ENCODE peak calls at places on chromosomes 11 and 22, in seven cellular contexts. K is stomach, Z is left ventricle myocardium inferior, D is astrocyte, H is body of pancreas, C is right lobe of liver, A is cardiac muscle cell. W is an unnamed sample. For H3K4me1, the result is how much of the 10 kb centered on the place peaks cover.

GRCh38 chr11:94882931-94883330 is 90.4 kb downstream of the CWC15 start:
- DNase-seq in Z (no peak), C (no peak), A (no peak), H (no peak), K (no peak), D (no peak), W (no peak)

GRCh38 chr11:130582176-130582575 is 133.7 kb downstream of the ADAMTS15 start:
- DNase-seq in H (no peak), K (no peak), D (no peak), A (no peak), C (no peak), Z (no peak), W (no peak)

GRCh38 chr11:103537904-103538502 is 428.8 kb downstream of the DYNC2H1 start:
- DNase-seq in A (no peak), D (no peak), K (no peak), C (no peak), H (no peak), Z (no peak), W (no peak)

GRCh38 chr11:502288-503178 is 4.5 kb downstream of the RNH1 start:
- DNase-seq in Z (no peak), K (no peak), A (no peak), H (no peak), C (no peak), D (no peak), W (peak)

GRCh38 chr11:14623036-14623435 is 20.6 kb upstream of the PDE3B start:
- DNase-seq in C (no peak), Z (no peak), K (no peak), A (no peak), D (no peak), H (no peak), W (no peak)

GRCh38 chr11:118699508-118700220 is 20.2 kb upstream of the TREH start:
- DNase-seq in Z (no peak), H (no peak), D (no peak), K (no peak), A (no peak), C (no peak), W (peak)

GRCh38 chr11:7585816-7586215 is 72.0 kb downstream of the PPFIBP2 start:
- DNase-seq in H (no peak), C (no peak), K (no peak), A (no peak), Z (no peak), D (no peak), W (no peak)

GRCh38 chr11:67666676-67667489 is 7.5 kb downstream of the ALDH3B2 start:
- DNase-seq in Z (no peak), D (no peak), H (no peak), C (no peak), A (no peak), K (no peak), W (no peak)

GRCh38 chr11:112374486-112375140 is 114.0 kb upstream of the PLET1 start:
- DNase-seq in C (no peak), D (no peak), Z (no peak), A (peak), H (no peak), K (no peak), W (no peak)

GRCh38 chr11:63489879-63490278 is 1.1 kb downstream of the PLAAT5 start:
- DNase-seq in D (peak), Z (no peak), C (no peak), K (no peak), A (no peak), H (peak), W (no peak)

GRCh38 chr11:42161886-42162285 is 702.4 kb upstream of the LRRC4C start:
- DNase-seq in A (no peak), C (no peak), K (no peak), D (peak), H (no peak), Z (no peak), W (no peak)

GRCh38 chr11:116167706-116168458 is 604.9 kb downstream of the BUD13 start:
- DNase-seq in K (no peak), C (peak), Z (no peak), H (no peak), A (no peak), D (no peak), W (no peak)

GRCh38 chr22:44461083-44461375 is 37.0 kb downstream of the RTL6 start:
- DNase-seq in K (peak), A (no peak), D (no peak), Z (no peak), H (no peak), C (no peak), W (no peak)

GRCh38 chr11:19777342-19778102 is 64.9 kb downstream of the NAV2 start:
- DNase-seq in H (peak), K (no peak), D (peak), A (peak), Z (no peak), C (no peak), W (peak)

GRCh38 chr22:17830041-17830961 is 56.0 kb upstream of the BID start:
- DNase-seq in D (peak), K (peak), A (peak), C (peak), H (peak), Z (peak), W (peak)

GRCh38 chr11:27618591-27618990 is 81.7 kb downstream of the BDNF start:
- DNase-seq in K (no peak), H (no peak), Z (no peak), D (no peak), C (no peak), A (no peak), W (no peak)

GRCh38 chr22:39631857-39632256 is 61.3 kb downstream of the CACNA1I start:
- DNase-seq in C (no peak), K (no peak), A (no peak), Z (no peak), D (no peak), H (no peak), W (no peak)

GRCh38 chr11:128633384-128633965 is 46.1 kb upstream of the ETS1 start:
- DNase-seq in C (no peak), D (no peak), A (no peak), Z (no peak), K (no peak), H (no peak), W (no peak)

GRCh38 chr11:123413636-123414035 is 16.4 kb upstream of the GRAMD1B start:
- DNase-seq in H (no peak), A (no peak), D (no peak), Z (no peak), C (no peak), K (no peak), W (no peak)

GRCh38 chr22:25765016-25765367 is 23.0 kb downstream of the MYO18B start:
- DNase-seq in H (no peak), K (no peak), D (no peak), Z (no peak), C (no peak), A (no peak), W (no peak)

GRCh38 chr11:134657631-134658030 is 245.6 kb upstream of the B3GAT1 start:
- DNase-seq in K (peak), A (no peak), H (no peak), C (no peak), Z (no peak), D (no peak), W (no peak)

GRCh38 chr11:66970808-66971442 is 4.2 kb upstream of the C11orf86 start:
- DNase-seq in D (peak), A (no peak), K (no peak), H (no peak), C (peak), Z (no peak), W (no peak)

GRCh38 chr22:19355413-19356157 is 64.1 kb upstream of the CLTCL1 start:
- DNase-seq in Z (no peak), C (no peak), H (no peak), A (no peak), K (no peak), D (no peak), W (no peak)

GRCh38 chr11:119336744-119337469 is 2.6 kb downstream of the RNF26 start:
- DNase-seq in D (no peak), C (peak), A (no peak), K (no peak), Z (no peak), H (no peak), W (no peak)

GRCh38 chr11:78310500-78310909 is 107.1 kb downstream of the GAB2 start:
- DNase-seq in K (peak), C (peak), H (peak), A (no peak), D (peak), Z (peak), W (peak)

GRCh38 chr11:129374993-129375721 is 491 bp upstream of the BARX2 start:
- DNase-seq in D (no peak), A (peak), Z (no peak), K (peak), C (no peak), H (peak), W (peak)

GRCh38 chr11:127656266-127656879 is 655.8 kb upstream of the KIRREL3 start:
- DNase-seq in H (no peak), C (no peak), A (no peak), K (no peak), D (peak), Z (no peak), W (no peak)

GRCh38 chr22:42697542-42698013 is 23.1 kb downstream of the A4GALT start:
- DNase-seq in D (peak), H (peak), K (peak), A (peak), Z (peak), C (no peak), W (peak)

GRCh38 chr11:125429174-125429707 is 66.8 kb downstream of the FEZ1 start:
- DNase-seq in C (no peak), A (peak), H (peak), Z (peak), D (peak), K (peak), W (peak)

GRCh38 chr11:34052036-34052607 is 591 bp downstream of the CAPRIN1 start:
- DNase-seq in D (peak), C (peak), A (peak), Z (peak), H (peak), K (peak), W (peak)

GRCh38 chr11:86761978-86762377 is 38.4 kb upstream of the PRSS23 start:
- DNase-seq in Z (no peak), K (no peak), D (peak), A (no peak), C (no peak), H (no peak), W (no peak)

GRCh38 chr11:69644071-69644961 is 3.4 kb downstream of the CCND1 start:
- DNase-seq in K (peak), C (peak), A (peak), Z (peak), D (peak), H (peak), W (peak)

GRCh38 chr11:9923280-9923679 is 259.4 kb downstream of the SWAP70 start:
- DNase-seq in D (no peak), K (no peak), H (no peak), Z (no peak), C (no peak), A (no peak), W (no peak)

GRCh38 chr11:63916837-63917684 is at the start of gene RCOR2:
- DNase-seq in A (peak), Z (peak), H (peak), D (peak), C (no peak), K (peak), W (peak)

GRCh38 chr11:36702330-36703054 is 104.5 kb upstream of the RAG2 start:
- DNase-seq in K (no peak), A (peak), C (no peak), Z (no peak), H (peak), D (peak), W (no peak)

GRCh38 chr11:123478352-123478986 is 48.4 kb downstream of the GRAMD1B start:
- DNase-seq in H (peak), C (no peak), D (peak), Z (no peak), A (peak), K (peak), W (peak)

GRCh38 chr11:107018902-107019493 is 722 bp upstream of the GUCY1A2 start:
- DNase-seq in D (peak), A (peak), C (peak), H (peak), K (peak), Z (peak), W (peak)

GRCh38 chr11:37712246-37712645 is 1114.2 kb upstream of the RAG2 start:
- DNase-seq in Z (no peak), C (no peak), K (no peak), H (no peak), D (no peak), A (peak), W (no peak)
- TF ChIP-seq CTCF in Z (no peak), C (no peak), K (no peak), H (no peak), D (peak), A (peak), W (no peak)

DNA sequence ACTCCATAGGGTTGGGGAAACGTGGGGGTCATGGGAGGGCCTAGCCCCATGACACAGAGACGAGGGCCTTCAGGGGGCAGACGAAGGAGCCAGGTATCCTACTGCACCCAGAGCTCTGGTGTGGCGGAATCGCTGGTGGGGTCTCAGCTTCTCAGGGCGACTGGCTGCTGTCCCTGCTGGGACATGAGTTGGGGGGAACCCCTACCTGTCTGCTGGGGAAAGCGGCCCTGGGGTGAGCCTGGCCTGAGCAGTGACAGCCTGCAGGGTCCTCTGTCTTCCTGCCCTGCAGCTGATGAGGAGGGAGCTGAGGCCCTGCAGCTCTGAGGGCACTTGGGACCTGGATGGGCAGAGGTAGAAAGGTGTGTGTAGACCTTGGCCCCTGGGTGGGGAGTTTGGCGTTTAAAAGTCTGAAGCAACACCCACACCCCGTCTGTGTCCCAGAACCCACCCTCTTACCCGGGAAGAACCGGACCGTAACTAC is 33.6 kb upstream of the GRAMD4 start:
- DNase-seq in Z (no peak), A (no peak), D (no peak), H (no peak), C (no peak), K (no peak), W (peak)
- H3K4me1 ChIP-seq in Z (half or more), A (half or more), D (under half), H (under half), C (under half), K (half or more), W (half or more)

GRCh38 chr11:110857885-110858555 is 145.8 kb upstream of the ARHGAP20 start:
- DNase-seq in C (no peak), D (peak), A (no peak), K (peak), H (no peak), Z (no peak), W (no peak)

GRCh38 chr11:110856993-110857812 is 145.0 kb upstream of the ARHGAP20 start:
- DNase-seq in K (no peak), H (no peak), D (peak), Z (no peak), A (no peak), C (no peak), W (no peak)

GRCh38 chr11:110852925-110853324 is 140.7 kb upstream of the ARHGAP20 start:
- DNase-seq in D (no peak), C (no peak), Z (no peak), K (no peak), H (no peak), A (no peak), W (no peak)

GRCh38 chr11:110856340-110856739 is 144.1 kb upstream of the ARHGAP20 start:
- DNase-seq in C (no peak), Z (no peak), D (no peak), A (no peak), K (no peak), H (no peak), W (no peak)

GRCh38 chr11:110855246-110855645 is 143.0 kb upstream of the ARHGAP20 start:
- DNase-seq in A (no peak), Z (no peak), D (no peak), K (no peak), C (no peak), H (no peak), W (no peak)
- H3K4me3 ChIP-seq in A (no peak), Z (no peak), D (no peak), K (no peak), C (no peak), H (no peak), W (no peak)

GRCh38 chr11:2698386-2699184 is 1.2 kb downstream of the KCNQ1OT1 start:
- DNase-seq in K (no peak), Z (peak), H (peak), C (peak), A (no peak), D (no peak), W (no peak)
- TF ChIP-seq CTCF in K (no peak), Z (no peak), H (no peak), C (no peak), A (peak), D (no peak), W (no peak)

DNA sequence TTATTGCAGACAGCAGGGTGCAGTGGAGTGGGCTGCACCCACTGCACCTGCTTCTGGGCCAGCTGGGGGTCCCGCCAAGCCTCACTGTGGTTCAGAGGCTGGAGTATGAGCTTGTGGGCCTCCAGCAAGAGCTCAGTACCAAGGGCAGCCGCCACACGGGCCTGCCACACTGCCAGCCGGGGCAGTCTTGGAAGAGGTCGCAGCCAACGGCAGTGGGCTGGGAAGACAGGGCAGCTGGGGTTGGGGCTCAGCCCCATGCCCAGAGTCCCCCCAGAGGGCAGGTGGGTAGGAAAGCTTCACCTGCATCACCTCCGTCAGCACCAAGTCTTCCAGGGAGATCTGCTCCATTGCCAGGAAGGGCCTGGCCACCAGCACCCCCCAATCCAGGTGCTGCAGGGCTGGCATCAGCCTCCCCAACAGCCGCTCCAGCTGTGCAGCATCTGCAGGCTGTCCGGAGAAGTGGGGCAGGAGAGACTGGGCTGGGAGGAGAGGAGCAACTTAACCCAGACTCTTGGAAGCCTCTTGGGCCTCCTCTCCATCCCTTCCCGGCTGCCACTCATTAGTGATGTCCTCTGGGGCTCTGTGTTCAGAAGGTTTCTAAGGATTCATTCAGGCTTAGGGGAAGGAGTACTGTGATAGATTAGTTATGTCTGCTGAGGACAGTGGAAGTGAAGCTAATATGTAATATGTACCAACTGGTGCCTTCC is 1.1 kb upstream of the GSTT4 start:
- DNase-seq in D (no peak), H (no peak), Z (no peak), C (no peak), K (no peak), A (no peak), W (no peak)
- H3K4me1 ChIP-seq in D (under half), H (under half), Z (under half), C (under half), K (under half), A (under half), W (under half)

GRCh38 chr11:12303431-12304149 is 73.8 kb upstream of the PARVA start:
- DNase-seq in C (no peak), A (no peak), K (no peak), D (no peak), H (no peak), Z (no peak), W (no peak)

GRCh38 chr11:12301379-12301778 is 76.0 kb upstream of the PARVA start:
- DNase-seq in C (no peak), H (no peak), K (no peak), A (no peak), Z (no peak), D (no peak), W (no peak)

GRCh38 chr11:12312132-12312531 is 65.2 kb upstream of the PARVA start:
- DNase-seq in K (no peak), Z (no peak), H (no peak), A (no peak), D (no peak), C (no peak), W (no peak)

DNA sequence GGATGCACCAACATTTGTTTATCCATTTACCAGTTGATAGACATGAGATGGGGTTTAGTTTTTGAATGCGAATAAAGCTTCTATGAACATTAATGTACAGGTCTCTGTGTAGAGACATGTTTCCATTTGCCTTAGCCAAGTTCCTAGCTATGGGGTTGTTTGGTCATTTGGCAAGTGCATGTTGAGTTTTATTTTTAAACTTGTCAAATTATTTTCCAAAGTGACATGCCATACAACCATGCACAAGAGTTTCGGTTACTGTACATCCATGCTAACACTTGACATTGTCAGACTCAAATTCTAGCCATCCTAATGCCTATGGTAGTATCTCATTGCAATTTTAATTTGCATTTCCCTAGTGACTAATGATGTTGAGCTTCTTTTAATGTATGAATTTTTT is 70.5 kb upstream of the PARVA start:
- DNase-seq in H (no peak), C (no peak), K (no peak), Z (no peak), A (no peak), D (no peak), W (no peak)
- H3K4me3 ChIP-seq in H (no peak), C (no peak), K (no peak), Z (no peak), A (no peak), D (no peak), W (no peak)

DNA sequence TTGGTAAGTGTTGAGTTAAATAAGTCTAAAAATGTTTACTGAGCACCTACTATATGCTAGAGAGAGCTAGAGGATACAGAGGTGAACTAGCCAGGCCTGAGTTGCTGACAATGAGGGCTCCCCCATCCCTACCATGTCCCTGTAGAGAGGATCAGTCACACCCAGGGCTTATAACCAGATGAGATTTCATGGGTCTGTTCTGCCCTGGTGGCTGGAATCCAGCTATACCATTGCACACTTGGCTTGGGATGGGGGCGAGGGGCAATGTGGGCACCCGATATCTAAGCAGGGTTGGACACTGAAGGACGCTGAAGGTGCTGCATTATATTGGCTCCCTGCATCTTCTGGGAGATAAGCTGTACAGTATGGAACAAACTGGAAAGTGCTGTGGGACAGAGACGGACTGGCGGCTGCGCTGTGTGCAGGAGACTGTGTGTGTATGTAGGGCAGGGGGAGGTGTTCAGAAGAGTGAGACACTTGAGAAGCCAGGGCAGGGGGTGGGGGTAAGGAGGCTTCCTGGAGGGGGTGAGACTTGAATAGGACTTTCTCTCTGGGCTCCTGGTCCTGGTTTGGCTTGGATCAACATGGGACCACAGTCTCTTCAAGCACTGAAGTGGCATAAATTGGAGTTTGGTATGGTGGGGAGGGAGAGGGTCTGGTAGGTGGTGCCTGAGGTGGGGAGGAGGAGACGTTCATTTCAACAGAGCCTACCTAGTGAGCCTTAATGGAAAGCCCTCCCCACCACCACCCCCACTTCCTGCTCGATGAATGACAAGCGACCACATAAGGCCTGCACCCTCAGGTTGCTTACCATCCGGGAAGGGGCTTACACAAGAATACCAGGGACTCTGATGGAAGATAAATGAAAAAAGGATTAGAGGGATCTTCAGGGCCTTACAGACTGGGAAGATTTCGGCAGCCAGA is 1.8 kb downstream of the CD82 start:
- DNase-seq in A (no peak), C (no peak), D (no peak), K (no peak), H (no peak), Z (no peak), W (no peak)
- TF ChIP-seq CTCF in A (peak), C (no peak), D (no peak), K (no peak), H (no peak), Z (no peak), W (no peak)